ENCODE peak calls at places on chromosomes 2 and 18, in eight cellular contexts. One of them, this sample, is unnamed.

GRCh38 chr18:77222464-77222863 is 27.2 kb upstream of the GALR1 start:
- DNase-seq in GM12878: no peak
- DNase-seq in HCT116: no peak
- DNase-seq in K562: no peak
- DNase-seq in HepG2: no peak
- DNase-seq in GM23338: no peak
- DNase-seq in H1: no peak
- DNase-seq in SK-N-MC: no peak
- DNase-seq in this sample: no peak

GRCh38 chr2:17648571-17648970 is 105.0 kb downstream of the SMC6 start:
- DNase-seq in GM12878: no peak
- DNase-seq in HCT116: no peak
- DNase-seq in K562: no peak
- DNase-seq in HepG2: no peak
- DNase-seq in GM23338: no peak
- DNase-seq in H1: no peak
- DNase-seq in SK-N-MC: no peak
- DNase-seq in this sample: no peak

GRCh38 chr18:79496237-79496977 is 100.7 kb downstream of the NFATC1 start:
- DNase-seq in GM12878: no peak
- DNase-seq in HCT116: no peak
- DNase-seq in K562: no peak
- DNase-seq in HepG2: no peak
- DNase-seq in GM23338: no peak
- DNase-seq in H1: no peak
- DNase-seq in SK-N-MC: no peak
- DNase-seq in this sample: no peak

GRCh38 chr2:7567646-7568045 is 650.4 kb downstream of the RNF144A start:
- DNase-seq in GM12878: peak; percentile 39
- DNase-seq in HCT116: no peak
- DNase-seq in K562: no peak
- DNase-seq in HepG2: no peak
- DNase-seq in GM23338: peak; percentile 19
- DNase-seq in H1: no peak
- DNase-seq in SK-N-MC: no peak
- DNase-seq in this sample: no peak

GRCh38 chr2:182852090-182852489 is 14.3 kb downstream of the FRZB start:
- DNase-seq in GM12878: no peak
- DNase-seq in HCT116: peak; percentile 6
- DNase-seq in K562: no peak
- DNase-seq in HepG2: no peak
- DNase-seq in GM23338: peak; percentile 13
- DNase-seq in H1: no peak
- DNase-seq in SK-N-MC: no peak
- DNase-seq in this sample: no peak

GRCh38 chr2:98087447-98088065 is 589 bp downstream of the VWA3B start:
- DNase-seq in GM12878: no peak
- DNase-seq in HCT116: no peak
- DNase-seq in K562: no peak
- DNase-seq in HepG2: no peak
- DNase-seq in GM23338: no peak
- DNase-seq in H1: no peak
- DNase-seq in SK-N-MC: no peak
- DNase-seq in this sample: no peak

GRCh38 chr2:80852808-80853139 is 548.2 kb upstream of the LRRTM1 start:
- DNase-seq in GM12878: no peak
- DNase-seq in HCT116: no peak
- DNase-seq in K562: no peak
- DNase-seq in HepG2: no peak
- DNase-seq in GM23338: peak; percentile 64
- DNase-seq in H1: no peak
- DNase-seq in SK-N-MC: no peak
- DNase-seq in this sample: no peak

GRCh38 chr2:2046497-2046896 is 284.6 kb downstream of the MYT1L start:
- DNase-seq in GM12878: no peak
- DNase-seq in HCT116: no peak
- DNase-seq in K562: no peak
- DNase-seq in HepG2: no peak
- DNase-seq in GM23338: no peak
- DNase-seq in H1: no peak
- DNase-seq in SK-N-MC: no peak
- DNase-seq in this sample: no peak

GRCh38 chr2:64451051-64451450 is 2.9 kb upstream of the LGALSL start:
- DNase-seq in GM12878: no peak
- DNase-seq in HCT116: no peak
- DNase-seq in K562: no peak
- DNase-seq in HepG2: no peak
- DNase-seq in GM23338: no peak
- DNase-seq in H1: no peak
- DNase-seq in SK-N-MC: no peak
- DNase-seq in this sample: no peak

GRCh38 chr18:11533942-11534496 is 75.4 kb upstream of the SLC35G4 start:
- DNase-seq in GM12878: no peak
- DNase-seq in HCT116: no peak
- DNase-seq in K562: no peak
- DNase-seq in HepG2: peak; percentile 10
- DNase-seq in GM23338: peak; percentile 18
- DNase-seq in H1: no peak
- DNase-seq in SK-N-MC: no peak
- DNase-seq in this sample: no peak

GRCh38 chr2:118672571-118673158 is 174.8 kb downstream of the EN1 start:
- DNase-seq in GM12878: no peak
- DNase-seq in HCT116: no peak
- DNase-seq in K562: peak; percentile 24
- DNase-seq in HepG2: no peak
- DNase-seq in GM23338: no peak
- DNase-seq in H1: no peak
- DNase-seq in SK-N-MC: no peak
- DNase-seq in this sample: no peak
- TF ChIP-seq POLR2AphosphoS5 in GM12878: no peak
- TF ChIP-seq POLR2AphosphoS5 in HCT116: no peak
- TF ChIP-seq POLR2AphosphoS5 in K562: no peak
- TF ChIP-seq POLR2AphosphoS5 in HepG2: no peak
- TF ChIP-seq POLR2AphosphoS5 in GM23338: no peak
- TF ChIP-seq POLR2AphosphoS5 in H1: no peak
- TF ChIP-seq POLR2AphosphoS5 in SK-N-MC: no peak
- TF ChIP-seq POLR2AphosphoS5 in this sample: no peak

GRCh38 chr2:238239872-238240760 is at the start of gene HES6:
- DNase-seq in GM12878: no peak
- DNase-seq in HCT116: peak; percentile 65
- DNase-seq in K562: peak; percentile 92
- DNase-seq in HepG2: peak; percentile 82
- DNase-seq in GM23338: peak; percentile 95
- DNase-seq in H1: peak; percentile 75
- DNase-seq in SK-N-MC: no peak
- DNase-seq in this sample: peak; percentile 84
- TF ChIP-seq EZH2 in GM12878: no peak
- TF ChIP-seq EZH2 in HCT116: no peak
- TF ChIP-seq EZH2 in K562: no peak
- TF ChIP-seq EZH2 in HepG2: no peak
- TF ChIP-seq EZH2 in GM23338: no peak
- TF ChIP-seq EZH2 in H1: no peak
- TF ChIP-seq EZH2 in SK-N-MC: no peak
- TF ChIP-seq EZH2 in this sample: peak; percentile 41

GRCh38 chr2:47359375-47359868 is 43.5 kb upstream of the MSH2 start:
- DNase-seq in GM12878: no peak
- DNase-seq in HCT116: no peak
- DNase-seq in K562: peak; percentile 35
- DNase-seq in HepG2: no peak
- DNase-seq in GM23338: no peak
- DNase-seq in H1: no peak
- DNase-seq in SK-N-MC: no peak
- DNase-seq in this sample: no peak

GRCh38 chr2:47360283-47360682 is 42.7 kb upstream of the MSH2 start:
- DNase-seq in GM12878: no peak
- DNase-seq in HCT116: no peak
- DNase-seq in K562: no peak
- DNase-seq in HepG2: no peak
- DNase-seq in GM23338: no peak
- DNase-seq in H1: no peak
- DNase-seq in SK-N-MC: no peak
- DNase-seq in this sample: no peak

GRCh38 chr2:47357475-47357874 is 45.5 kb upstream of the MSH2 start:
- DNase-seq in GM12878: no peak
- DNase-seq in HCT116: no peak
- DNase-seq in K562: peak; percentile 28
- DNase-seq in HepG2: peak; percentile 51
- DNase-seq in GM23338: no peak
- DNase-seq in H1: no peak
- DNase-seq in SK-N-MC: no peak
- DNase-seq in this sample: peak; percentile 42

GRCh38 chr2:47354013-47354816 is 48.7 kb upstream of the MSH2 start:
- DNase-seq in GM12878: no peak
- DNase-seq in HCT116: no peak
- DNase-seq in K562: peak; percentile 58
- DNase-seq in HepG2: peak; percentile 74
- DNase-seq in GM23338: no peak
- DNase-seq in H1: no peak
- DNase-seq in SK-N-MC: no peak
- DNase-seq in this sample: peak; percentile 74

GRCh38 chr2:47354817-47355653 is 47.9 kb upstream of the MSH2 start:
- DNase-seq in GM12878: no peak
- DNase-seq in HCT116: no peak
- DNase-seq in K562: no peak
- DNase-seq in HepG2: no peak
- DNase-seq in GM23338: no peak
- DNase-seq in H1: no peak
- DNase-seq in SK-N-MC: no peak
- DNase-seq in this sample: no peak
- TF ChIP-seq POLR2AphosphoS5 in GM12878: no peak
- TF ChIP-seq POLR2AphosphoS5 in HCT116: no peak
- TF ChIP-seq POLR2AphosphoS5 in K562: no peak
- TF ChIP-seq POLR2AphosphoS5 in HepG2: no peak
- TF ChIP-seq POLR2AphosphoS5 in GM23338: no peak
- TF ChIP-seq POLR2AphosphoS5 in H1: no peak
- TF ChIP-seq POLR2AphosphoS5 in SK-N-MC: no peak
- TF ChIP-seq POLR2AphosphoS5 in this sample: no peak

GRCh38 chr2:238165288-238165921 is 6.6 kb downstream of the ERFE start:
- DNase-seq in GM12878: no peak
- DNase-seq in HCT116: no peak
- DNase-seq in K562: no peak
- DNase-seq in HepG2: no peak
- DNase-seq in GM23338: no peak
- DNase-seq in H1: no peak
- DNase-seq in SK-N-MC: no peak
- DNase-seq in this sample: no peak

GRCh38 chr2:238164906-238165287 is 6.1 kb downstream of the ERFE start:
- DNase-seq in GM12878: no peak
- DNase-seq in HCT116: no peak
- DNase-seq in K562: no peak
- DNase-seq in HepG2: no peak
- DNase-seq in GM23338: no peak
- DNase-seq in H1: no peak
- DNase-seq in SK-N-MC: no peak
- DNase-seq in this sample: no peak

GRCh38 chr2:238162171-238162515 is 3.4 kb downstream of the ERFE start:
- DNase-seq in GM12878: no peak
- DNase-seq in HCT116: no peak
- DNase-seq in K562: no peak
- DNase-seq in HepG2: no peak
- DNase-seq in GM23338: no peak
- DNase-seq in H1: no peak
- DNase-seq in SK-N-MC: no peak
- DNase-seq in this sample: no peak

GRCh38 chr2:238162516-238163441 is 4.0 kb downstream of the ERFE start:
- DNase-seq in GM12878: no peak
- DNase-seq in HCT116: no peak
- DNase-seq in K562: no peak
- DNase-seq in HepG2: no peak
- DNase-seq in GM23338: no peak
- DNase-seq in H1: no peak
- DNase-seq in SK-N-MC: no peak
- DNase-seq in this sample: no peak

GRCh38 chr2:238163494-238164198 is 4.9 kb downstream of the ERFE start:
- DNase-seq in GM12878: no peak
- DNase-seq in HCT116: no peak
- DNase-seq in K562: no peak
- DNase-seq in HepG2: no peak
- DNase-seq in GM23338: peak; percentile 61
- DNase-seq in H1: no peak
- DNase-seq in SK-N-MC: no peak
- DNase-seq in this sample: no peak
- TF ChIP-seq EZH2 in GM12878: no peak
- TF ChIP-seq EZH2 in HCT116: no peak
- TF ChIP-seq EZH2 in K562: no peak
- TF ChIP-seq EZH2 in HepG2: no peak
- TF ChIP-seq EZH2 in GM23338: peak; percentile 4
- TF ChIP-seq EZH2 in H1: peak; percentile 70
- TF ChIP-seq EZH2 in SK-N-MC: no peak
- TF ChIP-seq EZH2 in this sample: peak; percentile 89

GRCh38 chr2:162172802-162173201 is 20.8 kb upstream of the GCG start:
- DNase-seq in GM12878: no peak
- DNase-seq in HCT116: no peak
- DNase-seq in K562: no peak
- DNase-seq in HepG2: no peak
- DNase-seq in GM23338: no peak
- DNase-seq in H1: no peak
- DNase-seq in SK-N-MC: no peak
- DNase-seq in this sample: no peak
- TF ChIP-seq POLR2AphosphoS5 in GM12878: no peak
- TF ChIP-seq POLR2AphosphoS5 in HCT116: no peak
- TF ChIP-seq POLR2AphosphoS5 in K562: no peak
- TF ChIP-seq POLR2AphosphoS5 in HepG2: no peak
- TF ChIP-seq POLR2AphosphoS5 in GM23338: no peak
- TF ChIP-seq POLR2AphosphoS5 in H1: no peak
- TF ChIP-seq POLR2AphosphoS5 in SK-N-MC: no peak
- TF ChIP-seq POLR2AphosphoS5 in this sample: no peak

This sample was measured in endothelial cell of umbilical vein.